ENCODE peak calls at places on chromosomes 4 and X, in nine cellular contexts. One of them, this sample, is unnamed.
A peak's percentile ranks its signal among the peaks of the same experiment; 100 is the strongest.

GRCh38 chr4:15366660-15367059 is 61.2 kb upstream of the C1QTNF7 start:
- DNase-seq in endodermal cell: no peak
- DNase-seq in K562: no peak
- DNase-seq in tibial artery: no peak
- DNase-seq in tibial nerve: no peak
- DNase-seq in AG04450: no peak
- DNase-seq in lower lobe of right lung: no peak
- DNase-seq in prostate gland: no peak
- DNase-seq in psoas muscle: no peak
- DNase-seq in this sample: no peak

GRCh38 chr4:92235741-92236140 is 68.0 kb upstream of the GRID2 start:
- DNase-seq in lower lobe of right lung: no peak
- DNase-seq in tibial nerve: no peak
- DNase-seq in AG04450: no peak
- DNase-seq in endodermal cell: no peak
- DNase-seq in prostate gland: no peak
- DNase-seq in K562: no peak
- DNase-seq in tibial artery: no peak
- DNase-seq in psoas muscle: no peak
- DNase-seq in this sample: no peak

GRCh38 chr4:139171878-139172691 is 4.9 kb downstream of the ELF2 start:
- DNase-seq in lower lobe of right lung: no peak
- DNase-seq in endodermal cell: no peak
- DNase-seq in AG04450: no peak
- DNase-seq in psoas muscle: no peak
- DNase-seq in K562: peak; percentile 61
- DNase-seq in tibial nerve: no peak
- DNase-seq in prostate gland: no peak
- DNase-seq in tibial artery: no peak
- DNase-seq in this sample: no peak

GRCh38 chr4:163166041-163166579 is 580 bp downstream of the NAF1 start:
- DNase-seq in prostate gland: peak; percentile 20
- DNase-seq in K562: peak; percentile 59
- DNase-seq in tibial nerve: peak; percentile 14
- DNase-seq in tibial artery: peak; percentile 78
- DNase-seq in psoas muscle: peak; percentile 70
- DNase-seq in AG04450: no peak
- DNase-seq in lower lobe of right lung: peak; percentile 69
- DNase-seq in endodermal cell: peak; percentile 85
- DNase-seq in this sample: peak; percentile 54

GRCh38 chr4:109673303-109673702 is 29.9 kb downstream of the CASP6 start:
- DNase-seq in endodermal cell: no peak
- DNase-seq in psoas muscle: no peak
- DNase-seq in tibial nerve: no peak
- DNase-seq in lower lobe of right lung: no peak
- DNase-seq in tibial artery: no peak
- DNase-seq in prostate gland: no peak
- DNase-seq in AG04450: no peak
- DNase-seq in K562: no peak
- DNase-seq in this sample: no peak

GRCh38 chrX:24298191-24298590 is 15.7 kb downstream of the SUPT20HL2 start:
- DNase-seq in tibial nerve: no peak
- DNase-seq in endodermal cell: peak; percentile 52
- DNase-seq in psoas muscle: no peak
- DNase-seq in K562: no peak
- DNase-seq in tibial artery: no peak
- DNase-seq in lower lobe of right lung: no peak
- DNase-seq in AG04450: no peak
- DNase-seq in prostate gland: no peak
- DNase-seq in this sample: no peak

GRCh38 chrX:24282381-24283121 is 31.3 kb downstream of the SUPT20HL2 start:
- DNase-seq in endodermal cell: peak; percentile 63
- DNase-seq in AG04450: no peak
- DNase-seq in tibial nerve: no peak
- DNase-seq in lower lobe of right lung: no peak
- DNase-seq in tibial artery: no peak
- DNase-seq in K562: no peak
- DNase-seq in psoas muscle: no peak
- DNase-seq in prostate gland: no peak
- DNase-seq in this sample: no peak

GRCh38 chrX:14676431-14676830 is 147.1 kb downstream of the GLRA2 start:
- DNase-seq in psoas muscle: no peak
- DNase-seq in AG04450: no peak
- DNase-seq in K562: no peak
- DNase-seq in lower lobe of right lung: no peak
- DNase-seq in prostate gland: no peak
- DNase-seq in tibial artery: no peak
- DNase-seq in tibial nerve: no peak
- DNase-seq in endodermal cell: no peak
- DNase-seq in this sample: no peak

GRCh38 chr4:47913328-47913727 is 1.1 kb downstream of the NFXL1 start:
- DNase-seq in tibial nerve: no peak
- DNase-seq in AG04450: no peak
- DNase-seq in tibial artery: no peak
- DNase-seq in K562: peak; percentile 51
- DNase-seq in prostate gland: no peak
- DNase-seq in endodermal cell: no peak
- DNase-seq in psoas muscle: no peak
- DNase-seq in lower lobe of right lung: no peak
- DNase-seq in this sample: no peak

GRCh38 chr4:173121044-173121685 is 47.4 kb upstream of the GALNT7 start:
- DNase-seq in psoas muscle: no peak
- DNase-seq in K562: peak; percentile 62
- DNase-seq in tibial artery: no peak
- DNase-seq in AG04450: no peak
- DNase-seq in prostate gland: no peak
- DNase-seq in lower lobe of right lung: no peak
- DNase-seq in tibial nerve: no peak
- DNase-seq in endodermal cell: peak; percentile 67
- DNase-seq in this sample: peak; percentile 65

GRCh38 chr4:30538794-30539193 is 181.4 kb upstream of the PCDH7 start:
- DNase-seq in lower lobe of right lung: no peak
- DNase-seq in K562: no peak
- DNase-seq in AG04450: no peak
- DNase-seq in psoas muscle: no peak
- DNase-seq in prostate gland: no peak
- DNase-seq in endodermal cell: no peak
- DNase-seq in tibial nerve: no peak
- DNase-seq in tibial artery: no peak
- DNase-seq in this sample: no peak

GRCh38 chr4:20017035-20017434 is 234.7 kb upstream of the SLIT2 start:
- DNase-seq in tibial artery: no peak
- DNase-seq in K562: no peak
- DNase-seq in psoas muscle: no peak
- DNase-seq in lower lobe of right lung: no peak
- DNase-seq in AG04450: peak; percentile 38
- DNase-seq in tibial nerve: no peak
- DNase-seq in endodermal cell: no peak
- DNase-seq in prostate gland: no peak
- DNase-seq in this sample: no peak

GRCh38 chrX:9133426-9133825 is 99.5 kb upstream of the FAM9B start:
- DNase-seq in tibial artery: no peak
- DNase-seq in psoas muscle: no peak
- DNase-seq in AG04450: no peak
- DNase-seq in prostate gland: no peak
- DNase-seq in lower lobe of right lung: no peak
- DNase-seq in tibial nerve: no peak
- DNase-seq in endodermal cell: no peak
- DNase-seq in K562: no peak
- DNase-seq in this sample: no peak

GRCh38 chr4:22634541-22635181 is 58.1 kb upstream of the GBA3 start:
- DNase-seq in tibial nerve: no peak
- DNase-seq in tibial artery: no peak
- DNase-seq in K562: no peak
- DNase-seq in lower lobe of right lung: no peak
- DNase-seq in psoas muscle: no peak
- DNase-seq in prostate gland: no peak
- DNase-seq in endodermal cell: no peak
- DNase-seq in AG04450: no peak
- DNase-seq in this sample: no peak

GRCh38 chr4:56908206-56909082 is 744 bp downstream of the REST start:
- DNase-seq in AG04450: no peak
- DNase-seq in tibial artery: peak; percentile 83
- DNase-seq in endodermal cell: peak; percentile 93
- DNase-seq in K562: peak; percentile 88
- DNase-seq in lower lobe of right lung: peak; percentile 81
- DNase-seq in prostate gland: peak; percentile 61
- DNase-seq in psoas muscle: peak; percentile 77
- DNase-seq in tibial nerve: peak; percentile 21
- DNase-seq in this sample: peak; percentile 59

GRCh38 chr4:173878701-173879100 is 348.7 kb upstream of the HAND2 start:
- DNase-seq in prostate gland: no peak
- DNase-seq in endodermal cell: peak; percentile 52
- DNase-seq in psoas muscle: no peak
- DNase-seq in tibial nerve: no peak
- DNase-seq in tibial artery: no peak
- DNase-seq in K562: peak; percentile 12
- DNase-seq in lower lobe of right lung: no peak
- DNase-seq in AG04450: peak; percentile 2
- DNase-seq in this sample: peak; percentile 22

GRCh38 chr4:129526812-129527211 is 430.9 kb downstream of the C4orf33 start:
- DNase-seq in K562: no peak
- DNase-seq in prostate gland: no peak
- DNase-seq in tibial artery: no peak
- DNase-seq in AG04450: no peak
- DNase-seq in tibial nerve: no peak
- DNase-seq in psoas muscle: no peak
- DNase-seq in lower lobe of right lung: no peak
- DNase-seq in endodermal cell: no peak
- DNase-seq in this sample: no peak

GRCh38 chr4:55906323-55906722 is 42.4 kb upstream of the CEP135 start:
- DNase-seq in tibial nerve: no peak
- DNase-seq in prostate gland: no peak
- DNase-seq in AG04450: no peak
- DNase-seq in endodermal cell: no peak
- DNase-seq in lower lobe of right lung: no peak
- DNase-seq in tibial artery: no peak
- DNase-seq in psoas muscle: no peak
- DNase-seq in K562: no peak
- DNase-seq in this sample: no peak

GRCh38 chrX:47179221-47179927 is 14.3 kb upstream of the UBA1 start:
- DNase-seq in prostate gland: no peak
- DNase-seq in tibial artery: peak; percentile 80
- DNase-seq in lower lobe of right lung: no peak
- DNase-seq in psoas muscle: peak; percentile 84
- DNase-seq in endodermal cell: peak; percentile 31
- DNase-seq in AG04450: no peak
- DNase-seq in tibial nerve: no peak
- DNase-seq in K562: no peak
- DNase-seq in this sample: no peak

GRCh38 chrX:142601792-142602191 is 396.7 kb upstream of the MAGEC2 start:
- DNase-seq in K562: no peak
- DNase-seq in AG04450: no peak
- DNase-seq in tibial artery: no peak
- DNase-seq in tibial nerve: no peak
- DNase-seq in prostate gland: no peak
- DNase-seq in lower lobe of right lung: no peak
- DNase-seq in endodermal cell: no peak
- DNase-seq in psoas muscle: no peak
- DNase-seq in this sample: no peak

DNA sequence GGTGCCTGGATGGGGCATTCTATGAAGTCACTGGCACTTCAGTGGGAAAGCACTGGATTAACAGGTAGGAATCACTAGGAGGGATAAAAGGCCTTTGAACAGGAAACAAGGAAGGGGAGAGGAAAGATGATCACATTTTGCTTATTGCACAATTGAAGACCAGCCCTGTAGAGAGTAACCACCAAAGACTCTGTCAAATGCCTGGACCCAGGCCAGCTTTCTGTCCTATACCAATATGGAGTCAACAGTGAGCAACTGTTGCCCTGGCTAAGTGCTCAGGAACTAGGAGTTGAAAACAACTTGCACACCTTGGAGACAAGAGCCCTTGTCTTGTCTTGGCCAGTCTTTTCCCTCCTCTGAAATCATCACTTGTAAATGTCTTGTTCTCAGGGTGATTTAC is 14.1 kb upstream of the RTL3 start:
- DNase-seq in prostate gland: no peak
- DNase-seq in K562: no peak
- DNase-seq in tibial artery: no peak
- DNase-seq in lower lobe of right lung: no peak
- DNase-seq in psoas muscle: no peak
- DNase-seq in tibial nerve: no peak
- DNase-seq in endodermal cell: no peak
- DNase-seq in AG04450: no peak
- DNase-seq in this sample: no peak
- H3K9me3 ChIP-seq in prostate gland: no peaks in the 10 kb centered on the region
- H3K9me3 ChIP-seq in K562: no peaks in the 10 kb centered on the region
- H3K9me3 ChIP-seq in tibial artery: no peaks in the 10 kb centered on the region
- H3K9me3 ChIP-seq in lower lobe of right lung: no peaks in the 10 kb centered on the region
- H3K9me3 ChIP-seq in psoas muscle: no peaks in the 10 kb centered on the region
- H3K9me3 ChIP-seq in tibial nerve: no peaks in the 10 kb centered on the region
- H3K9me3 ChIP-seq in endodermal cell: no peaks in the 10 kb centered on the region
- H3K9me3 ChIP-seq in AG04450: no peaks in the 10 kb centered on the region
- H3K9me3 ChIP-seq in this sample: no peaks in the 10 kb centered on the region

GRCh38 chrX:38277802-38278201 is 49.5 kb downstream of the RPGR start:
- DNase-seq in endodermal cell: no peak
- DNase-seq in tibial artery: no peak
- DNase-seq in AG04450: no peak
- DNase-seq in K562: no peak
- DNase-seq in psoas muscle: no peak
- DNase-seq in prostate gland: no peak
- DNase-seq in tibial nerve: no peak
- DNase-seq in lower lobe of right lung: no peak
- DNase-seq in this sample: no peak
- H3K27ac ChIP-seq in endodermal cell: no peak overlapping the region
- H3K27ac ChIP-seq in tibial artery: no peak overlapping the region
- H3K27ac ChIP-seq in AG04450: no peak overlapping the region
- H3K27ac ChIP-seq in K562: no peak overlapping the region
- H3K27ac ChIP-seq in psoas muscle: no peak overlapping the region
- H3K27ac ChIP-seq in prostate gland: peak overlapping the region; percentile 46
- H3K27ac ChIP-seq in tibial nerve: no peak overlapping the region
- H3K27ac ChIP-seq in lower lobe of right lung: no peak overlapping the region
- H3K27ac ChIP-seq in this sample: no peak overlapping the region

GRCh38 chr4:157781361-157781760 is 391.5 kb downstream of the GASK1B start:
- DNase-seq in endodermal cell: no peak
- DNase-seq in tibial artery: no peak
- DNase-seq in psoas muscle: no peak
- DNase-seq in K562: no peak
- DNase-seq in tibial nerve: no peak
- DNase-seq in AG04450: no peak
- DNase-seq in lower lobe of right lung: no peak
- DNase-seq in prostate gland: no peak
- DNase-seq in this sample: no peak
- H3K9me3 ChIP-seq in endodermal cell: no peaks in the 10 kb centered on the region
- H3K9me3 ChIP-seq in tibial artery: no peaks in the 10 kb centered on the region
- H3K9me3 ChIP-seq in psoas muscle: no peaks in the 10 kb centered on the region
- H3K9me3 ChIP-seq in K562: no peaks in the 10 kb centered on the region
- H3K9me3 ChIP-seq in tibial nerve: no peaks in the 10 kb centered on the region
- H3K9me3 ChIP-seq in AG04450: no peaks in the 10 kb centered on the region
- H3K9me3 ChIP-seq in lower lobe of right lung: no peaks in the 10 kb centered on the region
- H3K9me3 ChIP-seq in prostate gland: no peaks in the 10 kb centered on the region
- H3K9me3 ChIP-seq in this sample: no peaks in the 10 kb centered on the region

DNA sequence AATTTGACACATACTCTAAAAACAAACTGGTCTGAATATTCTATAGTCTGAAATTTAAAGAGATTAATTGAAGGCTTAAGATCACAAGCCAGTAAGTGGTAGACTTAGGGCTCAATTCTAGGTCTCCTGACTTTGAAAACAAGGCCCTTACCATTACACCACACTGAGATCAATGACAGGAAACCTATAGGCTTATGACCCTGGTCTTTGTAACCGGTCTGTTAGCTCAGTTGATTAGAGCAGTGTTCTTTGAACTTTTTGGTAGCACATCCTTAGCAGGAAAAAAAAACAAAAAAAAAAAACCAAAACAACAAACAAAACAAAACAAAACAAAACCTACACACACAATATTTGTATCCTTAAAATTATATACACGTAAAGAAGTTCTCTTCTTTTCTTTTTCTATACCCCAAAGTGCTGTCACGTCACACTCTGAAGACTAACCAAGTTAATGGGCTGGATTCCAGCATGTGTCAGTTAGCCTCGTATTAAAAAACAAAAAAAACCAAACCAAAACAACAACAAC is 55.4 kb downstream of the RPS6KA3 start:
- DNase-seq in psoas muscle: no peak
- DNase-seq in endodermal cell: no peak
- DNase-seq in prostate gland: no peak
- DNase-seq in tibial nerve: no peak
- DNase-seq in tibial artery: no peak
- DNase-seq in K562: no peak
- DNase-seq in AG04450: no peak
- DNase-seq in lower lobe of right lung: no peak
- DNase-seq in this sample: no peak
- H3K27ac ChIP-seq in psoas muscle: peak overlapping the region; percentile 58
- H3K27ac ChIP-seq in endodermal cell: no peak overlapping the region
- H3K27ac ChIP-seq in prostate gland: no peak overlapping the region
- H3K27ac ChIP-seq in tibial nerve: no peak overlapping the region
- H3K27ac ChIP-seq in tibial artery: no peak overlapping the region
- H3K27ac ChIP-seq in K562: no peak overlapping the region
- H3K27ac ChIP-seq in AG04450: no peak overlapping the region
- H3K27ac ChIP-seq in lower lobe of right lung: no peak overlapping the region
- H3K27ac ChIP-seq in this sample: no peak overlapping the region

This sample was measured in colonic mucosa.